ENCODE peak calls at places on chromosomes 13 and 19, in six cellular contexts. W, Y, J, Q, R and H are unnamed samples.

GRCh38 chr19:16608290-16608704 is 19.7 kb downstream of the MED26 start:
- DNase-seq in W (peak), Y (no peak), J (no peak), Q (no peak), R (no peak), H (no peak)

GRCh38 chr13:102369303-102369702 is 32.5 kb downstream of the FGF14 start:
- DNase-seq in W (no peak), Y (peak), J (no peak), Q (no peak), R (no peak), H (no peak)

GRCh38 chr19:45526143-45526542 is 18.9 kb downstream of the VASP start:
- DNase-seq in W (peak), Y (peak), J (no peak), Q (no peak), R (peak), H (no peak)

GRCh38 chr19:4043966-4044365 is 22.7 kb downstream of the ZBTB7A start:
- DNase-seq in W (no peak), Y (no peak), J (no peak), Q (no peak), R (no peak), H (no peak)

GRCh38 chr19:37778613-37779138 is 710 bp downstream of the ZNF573 start:
- DNase-seq in W (peak), Y (peak), J (no peak), Q (no peak), R (no peak), H (no peak)

GRCh38 chr13:112452380-112453206 is 76.4 kb downstream of the SPACA7 start:
- DNase-seq in W (no peak), Y (peak), J (no peak), Q (no peak), R (no peak), H (peak)

GRCh38 chr13:58773280-58773859 is 1141.8 kb downstream of the PCDH17 start:
- DNase-seq in W (no peak), Y (no peak), J (no peak), Q (no peak), R (no peak), H (no peak)

GRCh38 chr13:74715718-74716117 is 581.5 kb upstream of the KLF12 start:
- DNase-seq in W (no peak), Y (no peak), J (no peak), Q (no peak), R (no peak), H (no peak)

GRCh38 chr19:58033741-58034475 is at the start of gene ZSCAN1:
- DNase-seq in W (peak), Y (no peak), J (peak), Q (no peak), R (peak), H (peak)

GRCh38 chr13:44906758-44907157 is 82.5 kb downstream of the NUFIP1 start:
- DNase-seq in W (peak), Y (no peak), J (no peak), Q (no peak), R (no peak), H (no peak)

GRCh38 chr19:57010541-57010940 is 109.2 kb upstream of the USP29 start:
- DNase-seq in W (no peak), Y (no peak), J (no peak), Q (no peak), R (no peak), H (no peak)

GRCh38 chr13:87107626-87108025 is 563.5 kb upstream of the SLITRK5 start:
- DNase-seq in W (no peak), Y (no peak), J (no peak), Q (no peak), R (no peak), H (no peak)

GRCh38 chr19:47779524-47780214 is 1.2 kb downstream of the SELENOW start:
- DNase-seq in W (peak), Y (no peak), J (no peak), Q (no peak), R (no peak), H (no peak)

GRCh38 chr13:39379118-39379517 is 223.9 kb downstream of the LHFPL6 start:
- DNase-seq in W (no peak), Y (no peak), J (no peak), Q (no peak), R (no peak), H (no peak)

GRCh38 chr13:39036212-39036611 is 1.7 kb downstream of the PROSER1 start:
- DNase-seq in W (peak), Y (no peak), J (no peak), Q (peak), R (no peak), H (no peak)

GRCh38 chr13:40193290-40194203 is 472.9 kb downstream of the FOXO1 start:
- DNase-seq in W (no peak), Y (no peak), J (peak), Q (no peak), R (no peak), H (no peak)

GRCh38 chr19:44602071-44602470 is 11.3 kb upstream of the IGSF23 start:
- DNase-seq in W (peak), Y (no peak), J (no peak), Q (no peak), R (no peak), H (no peak)

GRCh38 chr19:55103190-55103589 is 14.2 kb downstream of the PPP1R12C start:
- DNase-seq in W (no peak), Y (no peak), J (no peak), Q (no peak), R (no peak), H (no peak)

GRCh38 chr13:36530050-36530789 is 97.9 kb downstream of the CCNA1 start:
- DNase-seq in W (no peak), Y (no peak), J (no peak), Q (no peak), R (no peak), H (peak)